ENCODE peak calls at places on chromosomes 6 and 20, in four cellular contexts. One of them, this sample, is unnamed. For H3K4me1, the result is how much of the 10 kb centered on the place peaks cover.

GRCh38 chr6:40356242-40356910 is 230.8 kb downstream of the LRFN2 start:
- DNase-seq in psoas muscle: no peak
- DNase-seq in heart right ventricle: no peak
- DNase-seq in CD8-positive, alpha-beta T cell: no peak
- DNase-seq in this sample: no peak

GRCh38 chr6:111417946-111418345 is 65.1 kb downstream of the REV3L start:
- DNase-seq in CD8-positive, alpha-beta T cell: no peak
- DNase-seq in psoas muscle: no peak
- DNase-seq in heart right ventricle: no peak
- DNase-seq in this sample: no peak

GRCh38 chr6:88376759-88377387 is 210.7 kb upstream of the CNR1 start:
- DNase-seq in heart right ventricle: no peak
- DNase-seq in psoas muscle: no peak
- DNase-seq in CD8-positive, alpha-beta T cell: no peak
- DNase-seq in this sample: no peak

GRCh38 chr6:141488466-141488865 is 644.3 kb upstream of the GJE1 start:
- DNase-seq in heart right ventricle: no peak
- DNase-seq in CD8-positive, alpha-beta T cell: no peak
- DNase-seq in psoas muscle: no peak
- DNase-seq in this sample: no peak

GRCh38 chr6:123810214-123810613 is 6.5 kb downstream of the NKAIN2 start:
- DNase-seq in CD8-positive, alpha-beta T cell: no peak
- DNase-seq in heart right ventricle: no peak
- DNase-seq in psoas muscle: no peak
- DNase-seq in this sample: no peak

GRCh38 chr6:92495246-92495645 is 924.1 kb downstream of the EPHA7 start:
- DNase-seq in heart right ventricle: no peak
- DNase-seq in CD8-positive, alpha-beta T cell: no peak
- DNase-seq in psoas muscle: no peak
- DNase-seq in this sample: no peak

GRCh38 chr6:144797881-144798589 is 512.9 kb downstream of the UTRN start:
- DNase-seq in psoas muscle: no peak
- DNase-seq in CD8-positive, alpha-beta T cell: no peak
- DNase-seq in heart right ventricle: no peak
- DNase-seq in this sample: no peak

GRCh38 chr20:17859616-17860232 is 108.9 kb downstream of the SNX5 start:
- DNase-seq in psoas muscle: no peak
- DNase-seq in CD8-positive, alpha-beta T cell: peak
- DNase-seq in heart right ventricle: peak
- DNase-seq in this sample: no peak

GRCh38 chr6:797479-798077 is 104.6 kb upstream of the EXOC2 start:
- DNase-seq in CD8-positive, alpha-beta T cell: no peak
- DNase-seq in psoas muscle: no peak
- DNase-seq in heart right ventricle: peak
- DNase-seq in this sample: no peak

GRCh38 chr6:34052071-34052825 is 93.6 kb downstream of the GRM4 start:
- DNase-seq in CD8-positive, alpha-beta T cell: no peak
- DNase-seq in heart right ventricle: no peak
- DNase-seq in psoas muscle: no peak
- DNase-seq in this sample: no peak

GRCh38 chr20:45305262-45305661 is 1.4 kb upstream of the RBPJL start:
- DNase-seq in psoas muscle: no peak
- DNase-seq in heart right ventricle: no peak
- DNase-seq in CD8-positive, alpha-beta T cell: no peak
- DNase-seq in this sample: no peak

GRCh38 chr20:1323256-1323655 is 5.7 kb downstream of the SDCBP2 start:
- DNase-seq in CD8-positive, alpha-beta T cell: no peak
- DNase-seq in psoas muscle: no peak
- DNase-seq in heart right ventricle: peak
- DNase-seq in this sample: no peak

GRCh38 chr6:71072508-71072907 is 115.6 kb upstream of the B3GAT2 start:
- DNase-seq in psoas muscle: no peak
- DNase-seq in CD8-positive, alpha-beta T cell: no peak
- DNase-seq in heart right ventricle: no peak
- DNase-seq in this sample: no peak

GRCh38 chr6:158000530-158001307 is 19.1 kb downstream of the SYNJ2 start:
- DNase-seq in CD8-positive, alpha-beta T cell: no peak
- DNase-seq in heart right ventricle: no peak
- DNase-seq in psoas muscle: no peak
- DNase-seq in this sample: no peak

GRCh38 chr20:57993738-57994431 is 234.6 kb downstream of the ANKRD60 start:
- DNase-seq in heart right ventricle: no peak
- DNase-seq in psoas muscle: no peak
- DNase-seq in CD8-positive, alpha-beta T cell: no peak
- DNase-seq in this sample: no peak

GRCh38 chr20:51121901-51122412 is 99.0 kb upstream of the KCNG1 start:
- DNase-seq in CD8-positive, alpha-beta T cell: no peak
- DNase-seq in psoas muscle: no peak
- DNase-seq in heart right ventricle: no peak
- DNase-seq in this sample: no peak

GRCh38 chr6:126667728-126668127 is 327.8 kb downstream of the CENPW start:
- DNase-seq in heart right ventricle: no peak
- DNase-seq in psoas muscle: no peak
- DNase-seq in CD8-positive, alpha-beta T cell: no peak
- DNase-seq in this sample: no peak

GRCh38 chr6:121522265-121522664 is 86.8 kb downstream of the GJA1 start:
- DNase-seq in CD8-positive, alpha-beta T cell: no peak
- DNase-seq in heart right ventricle: peak
- DNase-seq in psoas muscle: no peak
- DNase-seq in this sample: peak

GRCh38 chr6:38708483-38708882 is 5.5 kb upstream of the GLO1 start:
- DNase-seq in psoas muscle: no peak
- DNase-seq in CD8-positive, alpha-beta T cell: no peak
- DNase-seq in heart right ventricle: no peak
- DNase-seq in this sample: no peak

GRCh38 chr6:161085246-161085645 is 93.7 kb downstream of the MAP3K4 start:
- DNase-seq in psoas muscle: no peak
- DNase-seq in heart right ventricle: no peak
- DNase-seq in CD8-positive, alpha-beta T cell: no peak
- DNase-seq in this sample: no peak

GRCh38 chr20:64099880-64100565 is 7.3 kb downstream of the NPBWR2 start:
- DNase-seq in heart right ventricle: no peak
- DNase-seq in CD8-positive, alpha-beta T cell: no peak
- DNase-seq in psoas muscle: no peak
- DNase-seq in this sample: no peak

GRCh38 chr6:169800668-169801395 is 49.4 kb downstream of the ERMARD start:
- DNase-seq in CD8-positive, alpha-beta T cell: no peak
- DNase-seq in psoas muscle: peak
- DNase-seq in heart right ventricle: no peak
- DNase-seq in this sample: no peak

GRCh38 chr6:117317261-117317660 is 51.9 kb downstream of the VGLL2 start:
- DNase-seq in psoas muscle: no peak
- DNase-seq in CD8-positive, alpha-beta T cell: no peak
- DNase-seq in heart right ventricle: no peak
- DNase-seq in this sample: no peak

GRCh38 chr6:160661129-160661723 is 2.8 kb downstream of the LPA start:
- DNase-seq in CD8-positive, alpha-beta T cell: no peak
- DNase-seq in heart right ventricle: no peak
- DNase-seq in psoas muscle: no peak
- DNase-seq in this sample: no peak

GRCh38 chr6:7110092-7110792 is 2.5 kb downstream of the RREB1 start:
- DNase-seq in heart right ventricle: no peak
- DNase-seq in CD8-positive, alpha-beta T cell: peak
- DNase-seq in psoas muscle: no peak
- DNase-seq in this sample: no peak

GRCh38 chr6:52929321-52930164 is 20.0 kb upstream of the GSTA3 start:
- DNase-seq in heart right ventricle: no peak
- DNase-seq in CD8-positive, alpha-beta T cell: no peak
- DNase-seq in psoas muscle: no peak
- DNase-seq in this sample: no peak

GRCh38 chr6:169994734-169995133 is 243.3 kb downstream of the ERMARD start:
- DNase-seq in heart right ventricle: no peak
- DNase-seq in CD8-positive, alpha-beta T cell: no peak
- DNase-seq in psoas muscle: no peak
- DNase-seq in this sample: no peak

GRCh38 chr6:116518621-116519020 is 7.2 kb downstream of the CALHM5 start:
- DNase-seq in psoas muscle: no peak
- DNase-seq in CD8-positive, alpha-beta T cell: no peak
- DNase-seq in heart right ventricle: no peak
- DNase-seq in this sample: no peak

GRCh38 chr6:92341224-92341623 is 1078.1 kb downstream of the EPHA7 start:
- DNase-seq in psoas muscle: no peak
- DNase-seq in CD8-positive, alpha-beta T cell: no peak
- DNase-seq in heart right ventricle: no peak
- DNase-seq in this sample: no peak

GRCh38 chr6:142702501-142703460 is 242.2 kb downstream of the HIVEP2 start:
- DNase-seq in CD8-positive, alpha-beta T cell: no peak
- DNase-seq in heart right ventricle: peak
- DNase-seq in psoas muscle: peak
- DNase-seq in this sample: no peak

GRCh38 chr6:7730852-7731251 is 5.0 kb downstream of the BMP6 start:
- DNase-seq in CD8-positive, alpha-beta T cell: no peak
- DNase-seq in heart right ventricle: no peak
- DNase-seq in psoas muscle: no peak
- DNase-seq in this sample: no peak

GRCh38 chr6:141133346-141133745 is 999.4 kb upstream of the GJE1 start:
- DNase-seq in psoas muscle: no peak
- DNase-seq in heart right ventricle: no peak
- DNase-seq in CD8-positive, alpha-beta T cell: no peak
- DNase-seq in this sample: no peak

GRCh38 chr6:36873115-36873514 is 1.5 kb downstream of the PPIL1 start:
- DNase-seq in heart right ventricle: no peak
- DNase-seq in CD8-positive, alpha-beta T cell: no peak
- DNase-seq in psoas muscle: no peak
- DNase-seq in this sample: no peak

GRCh38 chr6:145813285-145814034 is 1.1 kb downstream of the FBXO30 start:
- DNase-seq in heart right ventricle: no peak
- DNase-seq in CD8-positive, alpha-beta T cell: no peak
- DNase-seq in psoas muscle: no peak
- DNase-seq in this sample: no peak

GRCh38 chr6:114580882-114581281 is 238.1 kb upstream of the HS3ST5 start:
- DNase-seq in CD8-positive, alpha-beta T cell: no peak
- DNase-seq in heart right ventricle: no peak
- DNase-seq in psoas muscle: no peak
- DNase-seq in this sample: no peak

GRCh38 chr6:83908813-83909212 is 49.3 kb downstream of the CYB5R4 start:
- DNase-seq in psoas muscle: no peak
- DNase-seq in CD8-positive, alpha-beta T cell: no peak
- DNase-seq in heart right ventricle: no peak
- DNase-seq in this sample: no peak
- H3K4me3 ChIP-seq in psoas muscle: no peak
- H3K4me3 ChIP-seq in CD8-positive, alpha-beta T cell: no peak
- H3K4me3 ChIP-seq in heart right ventricle: no peak
- H3K4me3 ChIP-seq in this sample: no peak

GRCh38 chr20:23120936-23121765 is 35.0 kb upstream of the CD93 start:
- DNase-seq in CD8-positive, alpha-beta T cell: no peak
- DNase-seq in heart right ventricle: no peak
- DNase-seq in psoas muscle: no peak
- DNase-seq in this sample: no peak
- H3K4me1 ChIP-seq in CD8-positive, alpha-beta T cell: under half
- H3K4me1 ChIP-seq in heart right ventricle: under half
- H3K4me1 ChIP-seq in psoas muscle: under half
- H3K4me1 ChIP-seq in this sample: under half

GRCh38 chr20:40986774-40987173 is 41.8 kb upstream of the TOP1 start:
- DNase-seq in CD8-positive, alpha-beta T cell: no peak
- DNase-seq in psoas muscle: no peak
- DNase-seq in heart right ventricle: no peak
- DNase-seq in this sample: no peak

GRCh38 chr20:40992349-40993113 is 36.1 kb upstream of the TOP1 start:
- DNase-seq in CD8-positive, alpha-beta T cell: no peak
- DNase-seq in heart right ventricle: no peak
- DNase-seq in psoas muscle: no peak
- DNase-seq in this sample: no peak

GRCh38 chr20:40991181-40991889 is 37.3 kb upstream of the TOP1 start:
- DNase-seq in CD8-positive, alpha-beta T cell: peak
- DNase-seq in heart right ventricle: peak
- DNase-seq in psoas muscle: no peak
- DNase-seq in this sample: no peak

GRCh38 chr20:40993794-40994540 is 34.7 kb upstream of the TOP1 start:
- DNase-seq in psoas muscle: no peak
- DNase-seq in CD8-positive, alpha-beta T cell: no peak
- DNase-seq in heart right ventricle: no peak
- DNase-seq in this sample: no peak

GRCh38 chr20:40990542-40991120 is 38.0 kb upstream of the TOP1 start:
- DNase-seq in psoas muscle: peak
- DNase-seq in heart right ventricle: peak
- DNase-seq in CD8-positive, alpha-beta T cell: peak
- DNase-seq in this sample: peak
- H3K27ac ChIP-seq in psoas muscle: no peak
- H3K27ac ChIP-seq in heart right ventricle: no peak
- H3K27ac ChIP-seq in CD8-positive, alpha-beta T cell: no peak
- H3K27ac ChIP-seq in this sample: no peak

GRCh38 chr6:35197196-35197595 is 16.6 kb upstream of the SCUBE3 start:
- DNase-seq in CD8-positive, alpha-beta T cell: no peak
- DNase-seq in psoas muscle: no peak
- DNase-seq in heart right ventricle: no peak
- DNase-seq in this sample: no peak
- H3K4me3 ChIP-seq in CD8-positive, alpha-beta T cell: no peak
- H3K4me3 ChIP-seq in psoas muscle: no peak
- H3K4me3 ChIP-seq in heart right ventricle: no peak
- H3K4me3 ChIP-seq in this sample: no peak

GRCh38 chr20:3404402-3404801 is 3.1 kb downstream of the DNAAF9 start:
- DNase-seq in heart right ventricle: no peak
- DNase-seq in psoas muscle: no peak
- DNase-seq in CD8-positive, alpha-beta T cell: no peak
- DNase-seq in this sample: no peak
- H3K4me1 ChIP-seq in heart right ventricle: under half
- H3K4me1 ChIP-seq in psoas muscle: under half
- H3K4me1 ChIP-seq in CD8-positive, alpha-beta T cell: under half
- H3K4me1 ChIP-seq in this sample: under half

DNA sequence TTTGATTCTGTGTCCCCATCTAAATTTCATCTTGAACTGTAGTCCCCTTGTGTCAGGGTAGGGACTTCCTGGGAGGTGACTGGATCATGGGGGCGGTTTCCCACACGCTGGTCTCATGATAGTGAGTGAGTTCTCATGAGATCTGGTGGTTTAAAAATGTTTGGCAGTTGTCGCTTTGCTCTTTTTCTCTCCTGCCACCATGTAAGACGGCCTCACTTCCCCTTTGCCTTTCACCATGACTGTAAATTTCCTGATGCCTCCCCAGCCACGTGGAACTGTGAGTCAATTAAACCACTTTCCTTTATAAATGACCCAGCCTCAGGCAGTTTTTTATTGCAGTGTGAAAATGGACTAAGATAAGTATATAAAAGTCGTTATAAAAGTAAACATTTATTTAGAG is 80.5 kb upstream of the SGK1 start:
- DNase-seq in heart right ventricle: no peak
- DNase-seq in CD8-positive, alpha-beta T cell: no peak
- DNase-seq in psoas muscle: no peak
- DNase-seq in this sample: no peak
- H3K27ac ChIP-seq in heart right ventricle: no peak
- H3K27ac ChIP-seq in CD8-positive, alpha-beta T cell: no peak
- H3K27ac ChIP-seq in psoas muscle: peak
- H3K27ac ChIP-seq in this sample: no peak

DNA sequence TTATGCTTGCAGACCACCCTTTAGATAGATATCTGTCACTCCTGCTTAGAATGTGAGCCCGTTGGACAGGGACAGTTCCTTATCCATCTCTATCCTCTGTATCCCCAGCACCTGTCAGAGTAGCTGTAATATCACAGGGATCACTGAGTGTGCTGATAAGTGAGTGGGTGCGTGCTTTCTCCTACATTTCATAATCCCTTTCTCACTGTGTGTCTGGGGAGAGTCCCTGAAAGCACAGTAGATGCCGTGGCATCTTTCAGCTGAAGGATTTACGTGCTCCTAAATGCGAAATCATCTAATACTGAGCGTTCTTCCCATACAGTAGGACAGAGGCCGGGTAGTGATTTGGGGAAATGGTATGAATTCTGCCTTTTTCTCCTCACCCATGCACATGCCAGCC is 198.9 kb upstream of the SASH1 start:
- DNase-seq in psoas muscle: no peak
- DNase-seq in CD8-positive, alpha-beta T cell: no peak
- DNase-seq in heart right ventricle: no peak
- DNase-seq in this sample: no peak
- H3K4me3 ChIP-seq in psoas muscle: no peak
- H3K4me3 ChIP-seq in CD8-positive, alpha-beta T cell: no peak
- H3K4me3 ChIP-seq in heart right ventricle: no peak
- H3K4me3 ChIP-seq in this sample: no peak

This sample was measured in thoracic aorta.